ENCODE peak calls at places on chromosomes 6 and 20, in seven cellular contexts. One of them, this sample, is unnamed.

GRCh38 chr6:6878921-6879585 is 228.7 kb upstream of the RREB1 start:
- DNase-seq in neural crest cell: no peak
- DNase-seq in EL: peak
- DNase-seq in mucosa of gallbladder: no peak
- DNase-seq in RPMI8226: no peak
- DNase-seq in stimulated activated CD4-positive, alpha-beta T cell treated with anti-CD3 and anti-CD28 coated beads, Interleukin-1b, Interleukin-23, amount 100 ng/mL, for 24 hours: no peak
- DNase-seq in cardiac muscle cell: no peak
- DNase-seq in this sample: no peak

GRCh38 chr6:152981989-152982767 is 663 bp downstream of the FBXO5 start:
- DNase-seq in neural crest cell: peak
- DNase-seq in EL: no peak
- DNase-seq in mucosa of gallbladder: no peak
- DNase-seq in RPMI8226: peak
- DNase-seq in cardiac muscle cell: no peak
- DNase-seq in stimulated activated CD4-positive, alpha-beta T cell treated with anti-CD3 and anti-CD28 coated beads, Interleukin-1b, Interleukin-23, amount 100 ng/mL, for 24 hours: peak
- DNase-seq in this sample: no peak

GRCh38 chr20:46709459-46710148 is at the start of gene SLC2A10:
- DNase-seq in mucosa of gallbladder: peak
- DNase-seq in cardiac muscle cell: peak
- DNase-seq in neural crest cell: peak
- DNase-seq in stimulated activated CD4-positive, alpha-beta T cell treated with anti-CD3 and anti-CD28 coated beads, Interleukin-1b, Interleukin-23, amount 100 ng/mL, for 24 hours: no peak
- DNase-seq in EL: peak
- DNase-seq in RPMI8226: no peak
- DNase-seq in this sample: no peak

GRCh38 chr6:128932061-128932460 is 49.1 kb downstream of the LAMA2 start:
- DNase-seq in mucosa of gallbladder: no peak
- DNase-seq in cardiac muscle cell: no peak
- DNase-seq in stimulated activated CD4-positive, alpha-beta T cell treated with anti-CD3 and anti-CD28 coated beads, Interleukin-1b, Interleukin-23, amount 100 ng/mL, for 24 hours: no peak
- DNase-seq in RPMI8226: no peak
- DNase-seq in neural crest cell: no peak
- DNase-seq in EL: peak
- DNase-seq in this sample: no peak

GRCh38 chr6:146857960-146858308 is 259.2 kb downstream of the ADGB start:
- DNase-seq in EL: no peak
- DNase-seq in mucosa of gallbladder: no peak
- DNase-seq in cardiac muscle cell: peak
- DNase-seq in RPMI8226: no peak
- DNase-seq in stimulated activated CD4-positive, alpha-beta T cell treated with anti-CD3 and anti-CD28 coated beads, Interleukin-1b, Interleukin-23, amount 100 ng/mL, for 24 hours: no peak
- DNase-seq in neural crest cell: no peak
- DNase-seq in this sample: no peak

GRCh38 chr20:10770753-10771152 is 97.0 kb upstream of the JAG1 start:
- DNase-seq in stimulated activated CD4-positive, alpha-beta T cell treated with anti-CD3 and anti-CD28 coated beads, Interleukin-1b, Interleukin-23, amount 100 ng/mL, for 24 hours: no peak
- DNase-seq in neural crest cell: no peak
- DNase-seq in mucosa of gallbladder: no peak
- DNase-seq in cardiac muscle cell: no peak
- DNase-seq in RPMI8226: no peak
- DNase-seq in EL: no peak
- DNase-seq in this sample: no peak

GRCh38 chr6:32210191-32210601 is 13.7 kb downstream of the NOTCH4 start:
- DNase-seq in cardiac muscle cell: no peak
- DNase-seq in EL: no peak
- DNase-seq in neural crest cell: no peak
- DNase-seq in stimulated activated CD4-positive, alpha-beta T cell treated with anti-CD3 and anti-CD28 coated beads, Interleukin-1b, Interleukin-23, amount 100 ng/mL, for 24 hours: no peak
- DNase-seq in mucosa of gallbladder: no peak
- DNase-seq in RPMI8226: no peak
- DNase-seq in this sample: no peak

GRCh38 chr6:82841309-82841708 is 224.3 kb downstream of the UBE3D start:
- DNase-seq in mucosa of gallbladder: no peak
- DNase-seq in neural crest cell: no peak
- DNase-seq in stimulated activated CD4-positive, alpha-beta T cell treated with anti-CD3 and anti-CD28 coated beads, Interleukin-1b, Interleukin-23, amount 100 ng/mL, for 24 hours: no peak
- DNase-seq in cardiac muscle cell: no peak
- DNase-seq in EL: no peak
- DNase-seq in RPMI8226: no peak
- DNase-seq in this sample: no peak

GRCh38 chr20:44074252-44075151 is 112.5 kb downstream of the JPH2 start:
- DNase-seq in cardiac muscle cell: peak
- DNase-seq in RPMI8226: no peak
- DNase-seq in EL: peak
- DNase-seq in mucosa of gallbladder: no peak
- DNase-seq in stimulated activated CD4-positive, alpha-beta T cell treated with anti-CD3 and anti-CD28 coated beads, Interleukin-1b, Interleukin-23, amount 100 ng/mL, for 24 hours: no peak
- DNase-seq in neural crest cell: no peak
- DNase-seq in this sample: peak

GRCh38 chr6:12939314-12939713 is 222.7 kb downstream of the PHACTR1 start:
- DNase-seq in stimulated activated CD4-positive, alpha-beta T cell treated with anti-CD3 and anti-CD28 coated beads, Interleukin-1b, Interleukin-23, amount 100 ng/mL, for 24 hours: no peak
- DNase-seq in EL: no peak
- DNase-seq in RPMI8226: no peak
- DNase-seq in cardiac muscle cell: no peak
- DNase-seq in neural crest cell: no peak
- DNase-seq in mucosa of gallbladder: no peak
- DNase-seq in this sample: no peak

GRCh38 chr6:64012351-64013060 is 376.9 kb downstream of the PHF3 start:
- DNase-seq in stimulated activated CD4-positive, alpha-beta T cell treated with anti-CD3 and anti-CD28 coated beads, Interleukin-1b, Interleukin-23, amount 100 ng/mL, for 24 hours: no peak
- DNase-seq in EL: no peak
- DNase-seq in RPMI8226: peak
- DNase-seq in neural crest cell: peak
- DNase-seq in cardiac muscle cell: peak
- DNase-seq in mucosa of gallbladder: peak
- DNase-seq in this sample: peak

GRCh38 chr6:10248378-10248843 is 166.5 kb downstream of the TFAP2A start:
- DNase-seq in EL: peak
- DNase-seq in cardiac muscle cell: no peak
- DNase-seq in mucosa of gallbladder: no peak
- DNase-seq in neural crest cell: no peak
- DNase-seq in stimulated activated CD4-positive, alpha-beta T cell treated with anti-CD3 and anti-CD28 coated beads, Interleukin-1b, Interleukin-23, amount 100 ng/mL, for 24 hours: no peak
- DNase-seq in RPMI8226: no peak
- DNase-seq in this sample: no peak

GRCh38 chr20:45097485-45098095 is 3.3 kb downstream of the KCNS1 start:
- DNase-seq in RPMI8226: no peak
- DNase-seq in cardiac muscle cell: no peak
- DNase-seq in stimulated activated CD4-positive, alpha-beta T cell treated with anti-CD3 and anti-CD28 coated beads, Interleukin-1b, Interleukin-23, amount 100 ng/mL, for 24 hours: peak
- DNase-seq in neural crest cell: no peak
- DNase-seq in mucosa of gallbladder: peak
- DNase-seq in EL: no peak
- DNase-seq in this sample: no peak

GRCh38 chr6:29847871-29848630 is 20.4 kb downstream of the HLA-G start:
- DNase-seq in cardiac muscle cell: peak
- DNase-seq in neural crest cell: peak
- DNase-seq in RPMI8226: peak
- DNase-seq in mucosa of gallbladder: peak
- DNase-seq in stimulated activated CD4-positive, alpha-beta T cell treated with anti-CD3 and anti-CD28 coated beads, Interleukin-1b, Interleukin-23, amount 100 ng/mL, for 24 hours: peak
- DNase-seq in EL: peak
- DNase-seq in this sample: peak

GRCh38 chr20:57718490-57719009 is 8.7 kb upstream of the PMEPA1 start:
- DNase-seq in EL: peak
- DNase-seq in mucosa of gallbladder: peak
- DNase-seq in neural crest cell: peak
- DNase-seq in stimulated activated CD4-positive, alpha-beta T cell treated with anti-CD3 and anti-CD28 coated beads, Interleukin-1b, Interleukin-23, amount 100 ng/mL, for 24 hours: peak
- DNase-seq in cardiac muscle cell: peak
- DNase-seq in RPMI8226: peak
- DNase-seq in this sample: peak

GRCh38 chr6:163554663-163555062 is 140.1 kb downstream of the QKI start:
- DNase-seq in cardiac muscle cell: peak
- DNase-seq in EL: peak
- DNase-seq in stimulated activated CD4-positive, alpha-beta T cell treated with anti-CD3 and anti-CD28 coated beads, Interleukin-1b, Interleukin-23, amount 100 ng/mL, for 24 hours: peak
- DNase-seq in neural crest cell: peak
- DNase-seq in mucosa of gallbladder: peak
- DNase-seq in RPMI8226: peak
- DNase-seq in this sample: no peak

GRCh38 chr6:98832282-98833100 is 1.9 kb upstream of the POU3F2 start:
- DNase-seq in RPMI8226: no peak
- DNase-seq in stimulated activated CD4-positive, alpha-beta T cell treated with anti-CD3 and anti-CD28 coated beads, Interleukin-1b, Interleukin-23, amount 100 ng/mL, for 24 hours: no peak
- DNase-seq in cardiac muscle cell: peak
- DNase-seq in mucosa of gallbladder: no peak
- DNase-seq in neural crest cell: no peak
- DNase-seq in EL: peak
- DNase-seq in this sample: peak

GRCh38 chr6:54876365-54876764 is 29.8 kb downstream of the FAM83B start:
- DNase-seq in mucosa of gallbladder: no peak
- DNase-seq in neural crest cell: no peak
- DNase-seq in EL: no peak
- DNase-seq in RPMI8226: no peak
- DNase-seq in stimulated activated CD4-positive, alpha-beta T cell treated with anti-CD3 and anti-CD28 coated beads, Interleukin-1b, Interleukin-23, amount 100 ng/mL, for 24 hours: no peak
- DNase-seq in cardiac muscle cell: no peak
- DNase-seq in this sample: no peak

GRCh38 chr6:43173496-43174262 is 2.6 kb downstream of the SRF start:
- DNase-seq in cardiac muscle cell: peak
- DNase-seq in RPMI8226: no peak
- DNase-seq in EL: peak
- DNase-seq in mucosa of gallbladder: no peak
- DNase-seq in stimulated activated CD4-positive, alpha-beta T cell treated with anti-CD3 and anti-CD28 coated beads, Interleukin-1b, Interleukin-23, amount 100 ng/mL, for 24 hours: no peak
- DNase-seq in neural crest cell: no peak
- DNase-seq in this sample: no peak

GRCh38 chr20:10856237-10856636 is 182.4 kb upstream of the JAG1 start:
- DNase-seq in neural crest cell: no peak
- DNase-seq in cardiac muscle cell: no peak
- DNase-seq in RPMI8226: no peak
- DNase-seq in stimulated activated CD4-positive, alpha-beta T cell treated with anti-CD3 and anti-CD28 coated beads, Interleukin-1b, Interleukin-23, amount 100 ng/mL, for 24 hours: no peak
- DNase-seq in EL: no peak
- DNase-seq in mucosa of gallbladder: peak
- DNase-seq in this sample: no peak

GRCh38 chr6:82894653-82895259 is 170.9 kb downstream of the UBE3D start:
- DNase-seq in neural crest cell: no peak
- DNase-seq in mucosa of gallbladder: no peak
- DNase-seq in stimulated activated CD4-positive, alpha-beta T cell treated with anti-CD3 and anti-CD28 coated beads, Interleukin-1b, Interleukin-23, amount 100 ng/mL, for 24 hours: no peak
- DNase-seq in RPMI8226: no peak
- DNase-seq in cardiac muscle cell: no peak
- DNase-seq in EL: no peak
- DNase-seq in this sample: no peak

GRCh38 chr20:56163806-56164205 is 84.7 kb upstream of the MC3R start:
- DNase-seq in cardiac muscle cell: no peak
- DNase-seq in neural crest cell: no peak
- DNase-seq in stimulated activated CD4-positive, alpha-beta T cell treated with anti-CD3 and anti-CD28 coated beads, Interleukin-1b, Interleukin-23, amount 100 ng/mL, for 24 hours: no peak
- DNase-seq in EL: peak
- DNase-seq in mucosa of gallbladder: no peak
- DNase-seq in RPMI8226: no peak
- DNase-seq in this sample: no peak

GRCh38 chr6:44109212-44109611 is 18.0 kb downstream of the MRPL14 start:
- DNase-seq in cardiac muscle cell: no peak
- DNase-seq in EL: no peak
- DNase-seq in neural crest cell: no peak
- DNase-seq in RPMI8226: no peak
- DNase-seq in stimulated activated CD4-positive, alpha-beta T cell treated with anti-CD3 and anti-CD28 coated beads, Interleukin-1b, Interleukin-23, amount 100 ng/mL, for 24 hours: no peak
- DNase-seq in mucosa of gallbladder: no peak
- DNase-seq in this sample: no peak

GRCh38 chr6:90284745-90285481 is 11.7 kb downstream of the BACH2 start:
- DNase-seq in neural crest cell: no peak
- DNase-seq in stimulated activated CD4-positive, alpha-beta T cell treated with anti-CD3 and anti-CD28 coated beads, Interleukin-1b, Interleukin-23, amount 100 ng/mL, for 24 hours: no peak
- DNase-seq in cardiac muscle cell: no peak
- DNase-seq in EL: peak
- DNase-seq in mucosa of gallbladder: no peak
- DNase-seq in RPMI8226: peak
- DNase-seq in this sample: no peak

GRCh38 chr6:133108377-133108776 is 132.8 kb upstream of the EYA4 start:
- DNase-seq in cardiac muscle cell: no peak
- DNase-seq in mucosa of gallbladder: no peak
- DNase-seq in neural crest cell: no peak
- DNase-seq in stimulated activated CD4-positive, alpha-beta T cell treated with anti-CD3 and anti-CD28 coated beads, Interleukin-1b, Interleukin-23, amount 100 ng/mL, for 24 hours: no peak
- DNase-seq in RPMI8226: no peak
- DNase-seq in EL: no peak
- DNase-seq in this sample: no peak

GRCh38 chr6:19368511-19368910 is 468.7 kb upstream of the ID4 start:
- DNase-seq in mucosa of gallbladder: no peak
- DNase-seq in EL: peak
- DNase-seq in RPMI8226: no peak
- DNase-seq in cardiac muscle cell: no peak
- DNase-seq in stimulated activated CD4-positive, alpha-beta T cell treated with anti-CD3 and anti-CD28 coated beads, Interleukin-1b, Interleukin-23, amount 100 ng/mL, for 24 hours: no peak
- DNase-seq in neural crest cell: no peak
- DNase-seq in this sample: no peak

GRCh38 chr6:37516076-37516919 is 16.6 kb upstream of the CCDC167 start:
- DNase-seq in neural crest cell: no peak
- DNase-seq in EL: no peak
- DNase-seq in mucosa of gallbladder: peak
- DNase-seq in cardiac muscle cell: peak
- DNase-seq in RPMI8226: peak
- DNase-seq in stimulated activated CD4-positive, alpha-beta T cell treated with anti-CD3 and anti-CD28 coated beads, Interleukin-1b, Interleukin-23, amount 100 ng/mL, for 24 hours: peak
- DNase-seq in this sample: peak

GRCh38 chr6:52512199-52512598 is 64.7 kb downstream of the TRAM2 start:
- DNase-seq in mucosa of gallbladder: no peak
- DNase-seq in RPMI8226: no peak
- DNase-seq in stimulated activated CD4-positive, alpha-beta T cell treated with anti-CD3 and anti-CD28 coated beads, Interleukin-1b, Interleukin-23, amount 100 ng/mL, for 24 hours: no peak
- DNase-seq in EL: peak
- DNase-seq in cardiac muscle cell: no peak
- DNase-seq in neural crest cell: no peak
- DNase-seq in this sample: no peak

GRCh38 chr6:33426590-33427563 is 7.0 kb downstream of the SYNGAP1 start:
- DNase-seq in cardiac muscle cell: no peak
- DNase-seq in neural crest cell: no peak
- DNase-seq in EL: no peak
- DNase-seq in mucosa of gallbladder: no peak
- DNase-seq in stimulated activated CD4-positive, alpha-beta T cell treated with anti-CD3 and anti-CD28 coated beads, Interleukin-1b, Interleukin-23, amount 100 ng/mL, for 24 hours: no peak
- DNase-seq in RPMI8226: peak
- DNase-seq in this sample: no peak

GRCh38 chr6:142478117-142478516 is 176.3 kb downstream of the ADGRG6 start:
- DNase-seq in stimulated activated CD4-positive, alpha-beta T cell treated with anti-CD3 and anti-CD28 coated beads, Interleukin-1b, Interleukin-23, amount 100 ng/mL, for 24 hours: no peak
- DNase-seq in RPMI8226: peak
- DNase-seq in neural crest cell: no peak
- DNase-seq in cardiac muscle cell: no peak
- DNase-seq in EL: peak
- DNase-seq in mucosa of gallbladder: no peak
- DNase-seq in this sample: no peak

GRCh38 chr20:57325632-57326356 is 3.8 kb upstream of the SPO11 start:
- DNase-seq in neural crest cell: no peak
- DNase-seq in stimulated activated CD4-positive, alpha-beta T cell treated with anti-CD3 and anti-CD28 coated beads, Interleukin-1b, Interleukin-23, amount 100 ng/mL, for 24 hours: no peak
- DNase-seq in RPMI8226: no peak
- DNase-seq in cardiac muscle cell: no peak
- DNase-seq in EL: no peak
- DNase-seq in mucosa of gallbladder: no peak
- DNase-seq in this sample: no peak

GRCh38 chr6:7769702-7770101 is 43.8 kb downstream of the BMP6 start:
- DNase-seq in stimulated activated CD4-positive, alpha-beta T cell treated with anti-CD3 and anti-CD28 coated beads, Interleukin-1b, Interleukin-23, amount 100 ng/mL, for 24 hours: no peak
- DNase-seq in RPMI8226: no peak
- DNase-seq in EL: peak
- DNase-seq in mucosa of gallbladder: no peak
- DNase-seq in neural crest cell: no peak
- DNase-seq in cardiac muscle cell: no peak
- DNase-seq in this sample: no peak

GRCh38 chr6:21666200-21666671 is 72.7 kb downstream of the SOX4 start:
- DNase-seq in cardiac muscle cell: no peak
- DNase-seq in RPMI8226: no peak
- DNase-seq in EL: no peak
- DNase-seq in neural crest cell: peak
- DNase-seq in stimulated activated CD4-positive, alpha-beta T cell treated with anti-CD3 and anti-CD28 coated beads, Interleukin-1b, Interleukin-23, amount 100 ng/mL, for 24 hours: no peak
- DNase-seq in mucosa of gallbladder: no peak
- DNase-seq in this sample: no peak

GRCh38 chr6:113383701-113384100 is 473.4 kb upstream of the MARCKS start:
- DNase-seq in stimulated activated CD4-positive, alpha-beta T cell treated with anti-CD3 and anti-CD28 coated beads, Interleukin-1b, Interleukin-23, amount 100 ng/mL, for 24 hours: no peak
- DNase-seq in EL: no peak
- DNase-seq in RPMI8226: no peak
- DNase-seq in neural crest cell: no peak
- DNase-seq in mucosa of gallbladder: no peak
- DNase-seq in cardiac muscle cell: no peak
- DNase-seq in this sample: no peak

GRCh38 chr20:63697357-63697867 is 960 bp downstream of the TNFRSF6B start:
- DNase-seq in EL: no peak
- DNase-seq in RPMI8226: no peak
- DNase-seq in mucosa of gallbladder: no peak
- DNase-seq in stimulated activated CD4-positive, alpha-beta T cell treated with anti-CD3 and anti-CD28 coated beads, Interleukin-1b, Interleukin-23, amount 100 ng/mL, for 24 hours: no peak
- DNase-seq in neural crest cell: no peak
- DNase-seq in cardiac muscle cell: no peak
- DNase-seq in this sample: no peak

GRCh38 chr6:130460934-130461333 is 95.1 kb downstream of the TMEM200A start:
- DNase-seq in cardiac muscle cell: no peak
- DNase-seq in EL: no peak
- DNase-seq in neural crest cell: no peak
- DNase-seq in mucosa of gallbladder: no peak
- DNase-seq in RPMI8226: no peak
- DNase-seq in stimulated activated CD4-positive, alpha-beta T cell treated with anti-CD3 and anti-CD28 coated beads, Interleukin-1b, Interleukin-23, amount 100 ng/mL, for 24 hours: no peak
- DNase-seq in this sample: no peak

GRCh38 chr6:161890959-161891358 is 617.1 kb upstream of the AGPAT4 start:
- DNase-seq in RPMI8226: no peak
- DNase-seq in mucosa of gallbladder: no peak
- DNase-seq in neural crest cell: no peak
- DNase-seq in stimulated activated CD4-positive, alpha-beta T cell treated with anti-CD3 and anti-CD28 coated beads, Interleukin-1b, Interleukin-23, amount 100 ng/mL, for 24 hours: no peak
- DNase-seq in cardiac muscle cell: no peak
- DNase-seq in EL: no peak
- DNase-seq in this sample: no peak

GRCh38 chr6:1611572-1612385 is 2.1 kb downstream of the FOXC1 start:
- DNase-seq in mucosa of gallbladder: no peak
- DNase-seq in EL: peak
- DNase-seq in neural crest cell: no peak
- DNase-seq in RPMI8226: peak
- DNase-seq in cardiac muscle cell: no peak
- DNase-seq in stimulated activated CD4-positive, alpha-beta T cell treated with anti-CD3 and anti-CD28 coated beads, Interleukin-1b, Interleukin-23, amount 100 ng/mL, for 24 hours: no peak
- DNase-seq in this sample: no peak

This sample was measured in C1 segment of cervical spinal cord.